ENCODE peak calls at places on chromosome 11, in five cellular contexts. One of them, this sample, is unnamed.
A peak's percentile ranks its signal among the peaks of the same experiment; 100 is the strongest.

GRCh38 chr11:48012051-48012391 is 31.7 kb downstream of the PTPRJ start:
- DNase-seq in upper lobe of right lung: no peak
- DNase-seq in small intestine: peak; percentile 31
- DNase-seq in tibial nerve: no peak
- DNase-seq in astrocyte of the cerebellum: no peak
- DNase-seq in this sample: no peak

GRCh38 chr11:13972033-13972910 is 9.7 kb downstream of the SPON1 start:
- DNase-seq in upper lobe of right lung: no peak
- DNase-seq in small intestine: no peak
- DNase-seq in tibial nerve: peak; percentile 32
- DNase-seq in astrocyte of the cerebellum: peak; percentile 37
- DNase-seq in this sample: no peak

GRCh38 chr11:35170503-35170902 is 31.5 kb downstream of the CD44 start:
- DNase-seq in upper lobe of right lung: no peak
- DNase-seq in small intestine: no peak
- DNase-seq in tibial nerve: no peak
- DNase-seq in astrocyte of the cerebellum: peak; percentile 34
- DNase-seq in this sample: no peak

GRCh38 chr11:121894581-121894980 is 221.4 kb downstream of the BLID start:
- DNase-seq in upper lobe of right lung: no peak
- DNase-seq in small intestine: no peak
- DNase-seq in tibial nerve: no peak
- DNase-seq in astrocyte of the cerebellum: no peak
- DNase-seq in this sample: no peak

GRCh38 chr11:13278620-13279486 is 1.3 kb downstream of the BMAL1 start:
- DNase-seq in upper lobe of right lung: no peak
- DNase-seq in small intestine: peak; percentile 25
- DNase-seq in tibial nerve: no peak
- DNase-seq in astrocyte of the cerebellum: no peak
- DNase-seq in this sample: no peak

GRCh38 chr11:67505605-67506396 is 638 bp upstream of the PITPNM1 start:
- DNase-seq in upper lobe of right lung: peak; percentile 96
- DNase-seq in small intestine: peak; percentile 99
- DNase-seq in tibial nerve: peak; percentile 73
- DNase-seq in astrocyte of the cerebellum: peak; percentile 52
- DNase-seq in this sample: peak; percentile 36

GRCh38 chr11:60860943-60861342 is 5.2 kb upstream of the PTGDR2 start:
- DNase-seq in upper lobe of right lung: peak; percentile 20
- DNase-seq in small intestine: no peak
- DNase-seq in tibial nerve: no peak
- DNase-seq in astrocyte of the cerebellum: no peak
- DNase-seq in this sample: no peak

GRCh38 chr11:79428406-79428805 is 12.4 kb downstream of the TENM4 start:
- DNase-seq in upper lobe of right lung: no peak
- DNase-seq in small intestine: no peak
- DNase-seq in tibial nerve: no peak
- DNase-seq in astrocyte of the cerebellum: no peak
- DNase-seq in this sample: no peak

GRCh38 chr11:94727766-94728165 is 40.4 kb upstream of the AMOTL1 start:
- DNase-seq in upper lobe of right lung: no peak
- DNase-seq in small intestine: no peak
- DNase-seq in tibial nerve: no peak
- DNase-seq in astrocyte of the cerebellum: no peak
- DNase-seq in this sample: no peak

GRCh38 chr11:60914620-60915249 is 777 bp downstream of the TMEM109 start:
- DNase-seq in upper lobe of right lung: peak; percentile 75
- DNase-seq in small intestine: peak; percentile 31
- DNase-seq in tibial nerve: no peak
- DNase-seq in astrocyte of the cerebellum: no peak
- DNase-seq in this sample: no peak

GRCh38 chr11:118703563-118704106 is 24.2 kb upstream of the TREH start:
- DNase-seq in upper lobe of right lung: no peak
- DNase-seq in small intestine: no peak
- DNase-seq in tibial nerve: peak; percentile 49
- DNase-seq in astrocyte of the cerebellum: no peak
- DNase-seq in this sample: no peak

GRCh38 chr11:64687204-64687603 is 35.8 kb downstream of the NRXN2 start:
- DNase-seq in upper lobe of right lung: peak; percentile 63
- DNase-seq in small intestine: no peak
- DNase-seq in tibial nerve: peak; percentile 23
- DNase-seq in astrocyte of the cerebellum: no peak
- DNase-seq in this sample: no peak

GRCh38 chr11:2825261-2825885 is 60.2 kb downstream of the CDKN1C start:
- DNase-seq in upper lobe of right lung: peak; percentile 87
- DNase-seq in small intestine: no peak
- DNase-seq in tibial nerve: peak; percentile 75
- DNase-seq in astrocyte of the cerebellum: peak; percentile 28
- DNase-seq in this sample: peak; percentile 83

GRCh38 chr11:117638913-117639543 is 158.0 kb downstream of the DSCAML1 start:
- DNase-seq in upper lobe of right lung: peak; percentile 26
- DNase-seq in small intestine: no peak
- DNase-seq in tibial nerve: no peak
- DNase-seq in astrocyte of the cerebellum: no peak
- DNase-seq in this sample: no peak

GRCh38 chr11:117640041-117640440 is 157.0 kb downstream of the DSCAML1 start:
- DNase-seq in upper lobe of right lung: peak; percentile 49
- DNase-seq in small intestine: no peak
- DNase-seq in tibial nerve: no peak
- DNase-seq in astrocyte of the cerebellum: no peak
- DNase-seq in this sample: no peak

GRCh38 chr11:117642396-117642795 is 154.6 kb downstream of the DSCAML1 start:
- DNase-seq in upper lobe of right lung: peak; percentile 52
- DNase-seq in small intestine: no peak
- DNase-seq in tibial nerve: no peak
- DNase-seq in astrocyte of the cerebellum: no peak
- DNase-seq in this sample: no peak

GRCh38 chr11:117641008-117641915 is 155.8 kb downstream of the DSCAML1 start:
- DNase-seq in upper lobe of right lung: peak; percentile 21
- DNase-seq in small intestine: no peak
- DNase-seq in tibial nerve: no peak
- DNase-seq in astrocyte of the cerebellum: no peak
- DNase-seq in this sample: no peak

GRCh38 chr11:117639601-117640000 is 157.4 kb downstream of the DSCAML1 start:
- DNase-seq in upper lobe of right lung: peak; percentile 43
- DNase-seq in small intestine: no peak
- DNase-seq in tibial nerve: no peak
- DNase-seq in astrocyte of the cerebellum: no peak
- DNase-seq in this sample: no peak
- H3K4me3 ChIP-seq in upper lobe of right lung: no peak overlapping the region
- H3K4me3 ChIP-seq in small intestine: no peak overlapping the region
- H3K4me3 ChIP-seq in tibial nerve: no peak overlapping the region
- H3K4me3 ChIP-seq in astrocyte of the cerebellum: no peak overlapping the region
- H3K4me3 ChIP-seq in this sample: no peak overlapping the region

GRCh38 chr11:111403021-111403725 is 24.1 kb upstream of the POU2AF1 start:
- DNase-seq in upper lobe of right lung: no peak
- DNase-seq in small intestine: no peak
- DNase-seq in tibial nerve: no peak
- DNase-seq in astrocyte of the cerebellum: no peak
- DNase-seq in this sample: no peak
- H3K4me3 ChIP-seq in upper lobe of right lung: no peak overlapping the region
- H3K4me3 ChIP-seq in small intestine: no peak overlapping the region
- H3K4me3 ChIP-seq in tibial nerve: no peak overlapping the region
- H3K4me3 ChIP-seq in astrocyte of the cerebellum: no peak overlapping the region
- H3K4me3 ChIP-seq in this sample: no peak overlapping the region

GRCh38 chr11:96213500-96213899 is 129.5 kb downstream of the MAML2 start:
- DNase-seq in upper lobe of right lung: no peak
- DNase-seq in small intestine: no peak
- DNase-seq in tibial nerve: no peak
- DNase-seq in astrocyte of the cerebellum: peak; percentile 63
- DNase-seq in this sample: peak; percentile 59

GRCh38 chr11:96217206-96217605 is 125.8 kb downstream of the MAML2 start:
- DNase-seq in upper lobe of right lung: no peak
- DNase-seq in small intestine: no peak
- DNase-seq in tibial nerve: no peak
- DNase-seq in astrocyte of the cerebellum: no peak
- DNase-seq in this sample: no peak

GRCh38 chr11:96215094-96215782 is 127.8 kb downstream of the MAML2 start:
- DNase-seq in upper lobe of right lung: no peak
- DNase-seq in small intestine: peak; percentile 40
- DNase-seq in tibial nerve: no peak
- DNase-seq in astrocyte of the cerebellum: no peak
- DNase-seq in this sample: no peak

GRCh38 chr11:96215826-96216225 is 127.2 kb downstream of the MAML2 start:
- DNase-seq in upper lobe of right lung: no peak
- DNase-seq in small intestine: no peak
- DNase-seq in tibial nerve: no peak
- DNase-seq in astrocyte of the cerebellum: no peak
- DNase-seq in this sample: no peak

DNA sequence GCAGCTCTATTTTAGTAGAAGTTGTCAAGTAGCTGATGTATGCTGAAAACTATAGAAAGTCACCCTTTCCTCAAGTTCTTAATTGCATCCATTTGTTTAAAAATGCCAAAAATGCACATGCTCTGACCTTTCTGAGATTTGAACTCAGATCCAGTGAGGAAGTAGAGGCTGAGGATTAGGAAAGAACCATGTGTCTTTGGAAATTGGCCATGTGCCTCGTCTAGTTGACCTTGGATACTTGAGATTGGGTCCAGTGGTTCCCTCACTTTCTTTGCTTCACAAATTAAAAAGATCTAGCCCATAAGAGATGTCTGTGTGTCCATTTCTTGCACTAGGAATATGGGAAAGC is 128.3 kb downstream of the MAML2 start:
- DNase-seq in upper lobe of right lung: no peak
- DNase-seq in small intestine: no peak
- DNase-seq in tibial nerve: no peak
- DNase-seq in astrocyte of the cerebellum: no peak
- DNase-seq in this sample: no peak
- H3K4me3 ChIP-seq in upper lobe of right lung: no peak overlapping the region
- H3K4me3 ChIP-seq in small intestine: no peak overlapping the region
- H3K4me3 ChIP-seq in tibial nerve: no peak overlapping the region
- H3K4me3 ChIP-seq in astrocyte of the cerebellum: no peak overlapping the region
- H3K4me3 ChIP-seq in this sample: no peak overlapping the region

DNA sequence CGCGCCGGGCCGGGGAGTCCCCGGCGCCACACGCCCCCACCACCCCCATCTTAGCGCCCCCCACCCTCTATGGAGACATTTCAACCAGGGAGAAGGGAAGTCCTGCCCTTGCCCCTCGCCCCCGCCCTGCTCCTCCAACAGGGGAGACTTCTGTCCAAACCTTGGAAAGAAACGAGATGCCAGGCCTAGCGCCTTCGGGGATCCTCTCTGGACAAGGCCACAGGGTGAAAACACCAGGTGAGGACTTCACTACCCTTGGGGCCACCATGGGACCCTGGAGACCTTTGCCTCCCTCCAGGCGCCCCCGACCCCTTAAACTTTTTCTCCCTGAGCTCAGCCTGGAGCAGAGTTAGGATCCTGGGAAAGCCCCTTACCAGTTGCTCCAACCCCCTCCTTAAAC is 11.6 kb upstream of the NPAS4 start:
- DNase-seq in upper lobe of right lung: no peak
- DNase-seq in small intestine: no peak
- DNase-seq in tibial nerve: no peak
- DNase-seq in astrocyte of the cerebellum: no peak
- DNase-seq in this sample: no peak
- H3K4me3 ChIP-seq in upper lobe of right lung: peak overlapping the region; percentile 36
- H3K4me3 ChIP-seq in small intestine: no peak overlapping the region
- H3K4me3 ChIP-seq in tibial nerve: peak overlapping the region; percentile 50
- H3K4me3 ChIP-seq in astrocyte of the cerebellum: no peak overlapping the region
- H3K4me3 ChIP-seq in this sample: peak overlapping the region; percentile 54

DNA sequence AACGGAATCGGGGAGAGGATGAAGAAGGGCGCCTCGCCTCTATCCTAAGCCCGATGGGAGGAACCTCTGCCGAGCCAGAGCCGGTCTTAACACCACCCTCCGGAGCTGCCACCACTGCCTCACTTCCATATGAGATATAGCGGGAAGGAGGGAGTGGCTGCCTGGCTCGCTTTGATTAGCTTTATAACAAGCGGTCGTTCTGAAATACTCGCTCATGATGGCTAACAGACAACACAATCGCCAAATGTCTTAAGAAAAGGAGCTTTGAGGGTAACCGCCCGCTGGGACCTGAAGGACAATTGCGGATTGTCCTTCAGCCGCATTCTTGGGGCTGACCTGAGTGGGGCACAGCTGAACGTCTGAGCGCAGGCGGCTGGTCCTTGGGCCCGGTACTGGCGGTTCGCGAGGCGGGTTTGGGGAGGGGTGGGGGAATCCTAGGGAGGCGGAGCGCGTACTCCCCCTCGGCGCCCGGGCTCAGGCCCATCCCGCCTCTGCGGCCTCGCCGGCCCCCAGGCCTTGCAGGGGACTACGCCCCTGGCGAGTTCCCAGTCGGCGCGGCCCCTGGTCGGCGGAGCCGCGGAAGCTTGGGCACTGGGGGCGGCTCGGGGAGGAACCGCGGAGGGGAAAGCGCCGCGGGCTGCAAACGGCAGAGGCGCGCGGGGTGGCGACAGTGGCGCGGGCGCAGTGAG is at the start of gene PLAAT5:
- DNase-seq in upper lobe of right lung: peak; percentile 79
- DNase-seq in small intestine: no peak
- DNase-seq in tibial nerve: no peak
- DNase-seq in astrocyte of the cerebellum: no peak
- DNase-seq in this sample: no peak
- H3K4me3 ChIP-seq in upper lobe of right lung: peak within 1 kb of the TSS; percentile 54
- H3K4me3 ChIP-seq in small intestine: no peak within 1 kb of the TSS
- H3K4me3 ChIP-seq in tibial nerve: peak within 1 kb of the TSS; percentile 37
- H3K4me3 ChIP-seq in astrocyte of the cerebellum: peak within 1 kb of the TSS; percentile 33
- H3K4me3 ChIP-seq in this sample: peak within 1 kb of the TSS; percentile 24

GRCh38 chr11:18958221-18958910 is 19.2 kb upstream of the MRGPRX1 start:
- DNase-seq in upper lobe of right lung: no peak
- DNase-seq in small intestine: no peak
- DNase-seq in tibial nerve: no peak
- DNase-seq in astrocyte of the cerebellum: no peak
- DNase-seq in this sample: no peak
- H3K4me3 ChIP-seq in upper lobe of right lung: no peak overlapping the region
- H3K4me3 ChIP-seq in small intestine: no peak overlapping the region
- H3K4me3 ChIP-seq in tibial nerve: no peak overlapping the region
- H3K4me3 ChIP-seq in astrocyte of the cerebellum: no peak overlapping the region
- H3K4me3 ChIP-seq in this sample: no peak overlapping the region

GRCh38 chr11:1337647-1338007 is 28.2 kb upstream of the TOLLIP start:
- DNase-seq in upper lobe of right lung: no peak
- DNase-seq in small intestine: no peak
- DNase-seq in tibial nerve: no peak
- DNase-seq in astrocyte of the cerebellum: no peak
- DNase-seq in this sample: no peak
- H3K4me3 ChIP-seq in upper lobe of right lung: no peak overlapping the region
- H3K4me3 ChIP-seq in small intestine: no peak overlapping the region
- H3K4me3 ChIP-seq in tibial nerve: no peak overlapping the region
- H3K4me3 ChIP-seq in astrocyte of the cerebellum: no peak overlapping the region
- H3K4me3 ChIP-seq in this sample: no peak overlapping the region

DNA sequence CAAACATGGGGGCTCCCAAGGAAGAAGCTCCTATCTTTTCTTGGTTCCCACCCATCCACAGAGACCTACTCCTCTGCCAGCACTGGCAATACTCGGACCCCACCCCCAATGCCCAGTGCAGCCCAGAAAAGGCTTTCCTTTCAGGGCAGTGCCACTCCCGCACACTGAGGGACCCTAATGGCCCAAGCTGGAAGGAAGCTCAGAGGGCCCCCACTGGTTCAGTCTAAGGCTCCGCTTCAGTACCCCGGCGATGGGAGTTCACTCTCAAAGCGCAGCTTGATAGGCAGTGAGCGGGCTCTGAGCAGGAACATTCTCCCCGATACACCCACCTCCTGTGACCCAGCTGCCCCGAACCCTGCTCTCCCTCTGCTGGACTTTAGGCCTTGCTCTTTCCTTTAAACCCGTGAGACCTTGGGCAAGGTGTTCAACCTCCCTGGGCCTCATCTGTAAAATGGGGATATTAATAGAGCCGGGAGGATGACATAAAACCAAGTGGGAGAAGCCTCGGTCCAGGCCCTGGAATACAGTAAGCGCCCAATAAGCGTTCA is 48.4 kb downstream of the CHRDL2 start:
- DNase-seq in upper lobe of right lung: peak; percentile 51
- DNase-seq in small intestine: no peak
- DNase-seq in tibial nerve: no peak
- DNase-seq in astrocyte of the cerebellum: no peak
- DNase-seq in this sample: no peak
- H3K4me3 ChIP-seq in upper lobe of right lung: peak overlapping the region; percentile 57
- H3K4me3 ChIP-seq in small intestine: no peak overlapping the region
- H3K4me3 ChIP-seq in tibial nerve: peak overlapping the region; percentile 35
- H3K4me3 ChIP-seq in astrocyte of the cerebellum: no peak overlapping the region
- H3K4me3 ChIP-seq in this sample: no peak overlapping the region

GRCh38 chr11:32289701-32290100 is 145.6 kb downstream of the WT1 start:
- DNase-seq in upper lobe of right lung: no peak
- DNase-seq in small intestine: no peak
- DNase-seq in tibial nerve: no peak
- DNase-seq in astrocyte of the cerebellum: no peak
- DNase-seq in this sample: no peak
- H3K4me3 ChIP-seq in upper lobe of right lung: no peak overlapping the region
- H3K4me3 ChIP-seq in small intestine: no peak overlapping the region
- H3K4me3 ChIP-seq in tibial nerve: no peak overlapping the region
- H3K4me3 ChIP-seq in astrocyte of the cerebellum: no peak overlapping the region
- H3K4me3 ChIP-seq in this sample: no peak overlapping the region